ENCODE peak calls at places on chromosomes 1 and 21, in five cellular contexts. A is testis, J is cardiac fibroblast, C is NCI-H460, H is SIG-M5. W is an unnamed sample.

GRCh38 chr1:200373811-200374231 is 36.0 kb downstream of the ZNF281 start:
- DNase-seq in J (no peak), H (no peak), A (no peak), C (no peak), W (no peak)

GRCh38 chr1:92480813-92481597 is 5.7 kb downstream of the GFI1 start:
- DNase-seq in A (no peak), J (no peak), H (no peak), C (no peak), W (no peak)

GRCh38 chr21:39014751-39015150 is 168.5 kb downstream of the PSMG1 start:
- DNase-seq in H (no peak), C (no peak), A (no peak), J (peak; percentile 99), W (peak; percentile 58)

GRCh38 chr1:183223467-183223866 is 37.4 kb downstream of the LAMC2 start:
- DNase-seq in C (no peak), A (no peak), J (peak; percentile 22), H (no peak), W (no peak)

GRCh38 chr1:156656779-156657160 is 14.9 kb downstream of the BCAN start:
- DNase-seq in C (no peak), H (no peak), J (no peak), A (no peak), W (no peak)

GRCh38 chr21:15823486-15824150 is 93.8 kb downstream of the USP25 start:
- DNase-seq in H (no peak), J (no peak), A (no peak), C (no peak), W (no peak)

GRCh38 chr1:154847891-154848290 is 22.2 kb downstream of the KCNN3 start:
- DNase-seq in A (peak; percentile 48), H (no peak), C (no peak), J (no peak), W (no peak)

GRCh38 chr21:43991447-43991991 is 20.6 kb upstream of the TRAPPC10 start:
- DNase-seq in H (no peak), C (no peak), A (peak; percentile 84), J (no peak), W (no peak)

GRCh38 chr1:29500651-29501050 is 264.3 kb downstream of the PTPRU start:
- DNase-seq in J (no peak), H (no peak), C (no peak), A (no peak), W (no peak)

GRCh38 chr1:46724991-46725735 is 6.2 kb upstream of the EFCAB14 start:
- DNase-seq in A (peak; percentile 86), J (peak; percentile 89), C (peak; percentile 68), H (peak; percentile 17), W (peak; percentile 97)

GRCh38 chr1:77682442-77683141 is at the start of gene ZZZ3:
- DNase-seq in A (peak; percentile 96), H (peak; percentile 65), J (peak; percentile 97), C (peak; percentile 88), W (peak; percentile 96)

GRCh38 chr1:106937104-106937503 is 119.4 kb upstream of the PRMT6 start:
- DNase-seq in C (no peak), J (peak; percentile 81), H (peak; percentile 9), A (no peak), W (no peak)

GRCh38 chr1:13992489-13993285 is 292.7 kb downstream of the PRDM2 start:
- DNase-seq in H (no peak), A (no peak), J (peak; percentile 10), C (no peak), W (no peak)

GRCh38 chr1:27350673-27351540 is 9.1 kb downstream of the SYTL1 start:
- DNase-seq in H (no peak), C (no peak), J (no peak), A (peak; percentile 43), W (peak; percentile 34)